ENCODE peak calls at places on chromosomes 11 and 22, in seven cellular contexts. D, G, V, A, M, U and O are unnamed samples.

GRCh38 chr11:76590631-76590950 is 80.0 kb downstream of the LRRC32 start:
- DNase-seq in V (no peak), U (no peak), D (no peak), G (no peak), A (no peak), M (no peak), O (no peak)

GRCh38 chr11:61141601-61142028 is 19.6 kb downstream of the VPS37C start:
- DNase-seq in V (no peak), D (peak; percentile 91), U (no peak), G (peak; percentile 71), A (no peak), M (peak; percentile 57), O (no peak)

GRCh38 chr22:24026056-24026455 is 15.0 kb downstream of the CABIN1 start:
- DNase-seq in D (no peak), U (no peak), A (no peak), V (no peak), G (no peak), M (no peak), O (no peak)

GRCh38 chr22:49521787-49522224 is 305.9 kb downstream of the BRD1 start:
- DNase-seq in M (no peak), D (no peak), V (no peak), U (no peak), G (no peak), A (no peak), O (no peak)

GRCh38 chr11:85718991-85719807 is 33.2 kb upstream of the CCDC89 start:
- DNase-seq in A (peak; percentile 64), G (no peak), M (peak; percentile 17), D (peak; percentile 25), U (peak; percentile 80), V (peak; percentile 92), O (peak; percentile 43)

GRCh38 chr11:57547854-57548377 is 10.5 kb downstream of the SMTNL1 start:
- DNase-seq in G (no peak), U (no peak), D (no peak), A (no peak), V (no peak), M (no peak), O (no peak)

GRCh38 chr11:122157540-122158173 is 41.6 kb upstream of the BLID start:
- DNase-seq in V (no peak), A (no peak), M (no peak), U (peak; percentile 67), G (no peak), D (peak; percentile 17), O (peak; percentile 51)

GRCh38 chr22:26718905-26719304 is 61.5 kb downstream of the MIAT start:
- DNase-seq in M (no peak), A (no peak), G (no peak), V (peak; percentile 86), U (no peak), D (no peak), O (peak; percentile 33)

GRCh38 chr11:68340784-68341556 is 28.6 kb downstream of the LRP5 start:
- DNase-seq in G (no peak), V (no peak), U (no peak), A (no peak), D (no peak), M (no peak), O (peak; percentile 60)

GRCh38 chr11:122170815-122171475 is 54.9 kb upstream of the BLID start:
- DNase-seq in A (no peak), M (no peak), V (peak; percentile 57), G (no peak), D (no peak), U (no peak), O (no peak)

GRCh38 chr11:2098691-2099522 is 40.3 kb downstream of the IGF2 start:
- DNase-seq in M (no peak), G (no peak), D (no peak), A (no peak), U (no peak), V (no peak), O (no peak)

GRCh38 chr11:3130269-3131071 is 34.6 kb downstream of the OSBPL5 start:
- DNase-seq in M (peak; percentile 7), V (no peak), A (no peak), U (no peak), G (no peak), D (peak; percentile 86), O (no peak)

GRCh38 chr22:43152001-43152354 is 619 bp downstream of the TSPO start:
- DNase-seq in A (no peak), U (no peak), M (no peak), D (no peak), G (no peak), V (no peak), O (peak; percentile 23)

GRCh38 chr22:48515571-48516200 is 1312.0 kb downstream of the BRD1 start:
- DNase-seq in A (no peak), M (no peak), U (no peak), G (no peak), D (no peak), V (no peak), O (no peak)

GRCh38 chr11:71206186-71206585 is 46.2 kb downstream of the SHANK2 start:
- DNase-seq in G (no peak), M (no peak), D (peak; percentile 98), V (peak; percentile 1), A (peak; percentile 8), U (no peak), O (no peak)

GRCh38 chr22:23763579-23764331 is 965 bp downstream of the C22orf15 start:
- DNase-seq in M (no peak), G (no peak), D (no peak), U (no peak), A (no peak), V (no peak), O (peak; percentile 74)

GRCh38 chr22:29956680-29957079 is 73.7 kb downstream of the MTMR3 start:
- DNase-seq in G (no peak), M (no peak), U (no peak), V (no peak), A (no peak), D (no peak), O (no peak)

GRCh38 chr22:40898850-40899357 is 37.0 kb upstream of the DNAJB7 start:
- DNase-seq in U (peak; percentile 65), V (peak; percentile 73), D (peak; percentile 60), G (peak; percentile 9), A (no peak), M (no peak), O (peak; percentile 84)

GRCh38 chr22:17085277-17086091 is 684 bp downstream of the IL17RA start:
- DNase-seq in G (no peak), A (no peak), V (no peak), U (no peak), D (peak; percentile 32), M (peak; percentile 24), O (peak; percentile 29)

GRCh38 chr11:65078151-65078550 is 5.7 kb downstream of the CDCA5 start:
- DNase-seq in V (peak; percentile 49), A (no peak), G (peak; percentile 25), D (peak; percentile 71), M (peak; percentile 77), U (no peak), O (peak; percentile 61)

GRCh38 chr22:46968848-46969247 is 206.4 kb downstream of the TBC1D22A start:
- DNase-seq in D (no peak), V (no peak), A (no peak), G (no peak), U (no peak), M (no peak), O (no peak)

GRCh38 chr11:68145120-68145866 is 24.1 kb upstream of the CHKA start:
- DNase-seq in U (no peak), M (peak; percentile 72), D (peak; percentile 55), V (no peak), G (no peak), A (no peak), O (no peak)

GRCh38 chr11:33329705-33330329 is 72.6 kb downstream of the HIPK3 start:
- DNase-seq in A (no peak), V (peak; percentile 83), M (peak; percentile 56), D (peak; percentile 78), G (no peak), U (peak; percentile 76), O (peak; percentile 92)

GRCh38 chr22:46150615-46151423 is 493 bp downstream of the PPARA start:
- DNase-seq in A (peak; percentile 29), M (peak; percentile 44), D (no peak), V (no peak), G (no peak), U (no peak), O (no peak)

GRCh38 chr11:86802601-86803051 is 2.3 kb downstream of the PRSS23 start:
- DNase-seq in D (peak; percentile 80), A (no peak), G (no peak), M (peak; percentile 25), U (no peak), V (peak; percentile 68), O (peak; percentile 82)